ENCODE peak calls at places on chromosomes 2 and 18, in eight cellular contexts. R is neural progenitor cell, T is hepatocyte, F is HCT116, I is SK-N-SH, C is GM23248, J is GM23338, E is PC-3. D is an unnamed sample.
A peak's percentile ranks its signal among the peaks of the same experiment; 100 is the strongest.

GRCh38 chr2:127426501-127427354 is 8.5 kb downstream of the PROC start:
- DNase-seq in R (no peak), T (no peak), F (no peak), I (no peak), C (no peak), J (no peak), E (no peak), D (no peak)

GRCh38 chr2:207694811-207695281 is 16.6 kb upstream of the CCNYL1 start:
- DNase-seq in R (no peak), T (no peak), F (no peak), I (no peak), C (peak; percentile 59), J (no peak), E (peak; percentile 78), D (no peak)

GRCh38 chr2:1769703-1770422 is 25.5 kb upstream of the PXDN start:
- DNase-seq in R (peak; percentile 88), T (peak; percentile 92), F (peak; percentile 71), I (peak; percentile 93), C (peak; percentile 57), J (peak; percentile 97), E (peak; percentile 91), D (peak; percentile 61)

GRCh38 chr2:239830718-239831271 is 194.3 kb downstream of the NDUFA10 start:
- DNase-seq in R (no peak), T (no peak), F (no peak), I (peak; percentile 15), C (no peak), J (no peak), E (no peak), D (no peak)

GRCh38 chr18:37663446-37663845 is 97.8 kb upstream of the CELF4 start:
- DNase-seq in R (no peak), T (no peak), F (no peak), I (no peak), C (no peak), J (no peak), E (no peak), D (no peak)

GRCh38 chr2:69298261-69298660 is 88.8 kb downstream of the GFPT1 start:
- DNase-seq in R (no peak), T (no peak), F (no peak), I (no peak), C (peak; percentile 98), J (no peak), E (peak; percentile 93), D (no peak)

GRCh38 chr18:30675493-30675892 is 367.0 kb downstream of the DSC3 start:
- DNase-seq in R (no peak), T (no peak), F (no peak), I (no peak), C (no peak), J (no peak), E (no peak), D (no peak)

GRCh38 chr2:240881913-240882312 is 13.3 kb downstream of the AGXT start:
- DNase-seq in R (no peak), T (no peak), F (no peak), I (no peak), C (no peak), J (no peak), E (no peak), D (no peak)

GRCh38 chr2:70094171-70094977 is 7.1 kb downstream of the PCBP1 start:
- DNase-seq in R (no peak), T (no peak), F (no peak), I (no peak), C (no peak), J (no peak), E (no peak), D (peak; percentile 49)

GRCh38 chr2:164599954-164600589 is 21.2 kb downstream of the GRB14 start:
- DNase-seq in R (peak; percentile 84), T (peak; percentile 81), F (peak; percentile 79), I (peak; percentile 55), C (peak; percentile 90), J (peak; percentile 91), E (peak; percentile 78), D (peak; percentile 62)

GRCh38 chr2:85012855-85013254 is 41.9 kb downstream of the KCMF1 start:
- DNase-seq in R (no peak), T (no peak), F (no peak), I (no peak), C (peak; percentile 37), J (no peak), E (no peak), D (no peak)

GRCh38 chr2:145186303-145186702 is 666.4 kb upstream of the ZEB2 start:
- DNase-seq in R (peak; percentile 20), T (no peak), F (no peak), I (no peak), C (peak; percentile 40), J (peak; percentile 76), E (no peak), D (peak; percentile 45)

GRCh38 chr2:145184741-145185671 is 665.1 kb upstream of the ZEB2 start:
- DNase-seq in R (peak; percentile 12), T (no peak), F (no peak), I (no peak), C (peak; percentile 75), J (no peak), E (no peak), D (no peak)

GRCh38 chr2:145185696-145186095 is 665.8 kb upstream of the ZEB2 start:
- DNase-seq in R (no peak), T (no peak), F (no peak), I (no peak), C (peak; percentile 55), J (no peak), E (peak; percentile 12), D (no peak)

GRCh38 chr2:145194671-145195070 is 674.8 kb upstream of the ZEB2 start:
- DNase-seq in R (no peak), T (no peak), F (no peak), I (no peak), C (no peak), J (peak; percentile 27), E (no peak), D (no peak)

DNA sequence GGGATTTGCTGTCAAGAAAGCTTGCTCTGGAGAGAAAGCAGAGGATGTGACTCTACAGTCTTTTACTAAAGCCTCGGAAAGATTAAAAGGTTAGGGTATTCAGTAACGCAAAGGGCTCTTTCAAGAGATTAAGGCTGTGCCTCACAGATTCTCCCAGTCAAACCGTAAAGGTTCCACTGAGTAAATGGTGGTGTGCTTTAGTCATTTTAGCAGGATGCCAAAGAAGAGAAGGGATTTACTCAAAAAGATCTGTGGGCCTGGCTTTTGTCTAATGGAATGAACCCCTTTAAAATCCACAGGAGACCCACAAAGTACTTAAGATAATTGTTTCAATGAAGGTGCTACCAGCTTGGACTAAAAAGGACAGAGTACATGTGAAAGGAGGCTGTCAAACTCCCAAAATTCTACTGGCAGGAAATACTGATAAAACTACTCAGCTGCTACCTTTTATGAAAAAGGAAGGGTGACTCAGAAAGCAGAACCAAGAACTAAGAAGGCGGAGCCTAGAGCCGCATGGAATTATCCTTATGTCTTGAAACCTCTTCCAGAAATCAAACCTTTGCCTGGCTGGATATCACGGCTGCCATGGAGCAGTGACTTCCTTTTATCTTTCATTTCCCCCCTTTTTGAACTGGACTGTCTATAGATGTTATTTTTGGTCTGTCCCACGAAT is 670.2 kb upstream of the ZEB2 start:
- DNase-seq in R (peak; percentile 78), T (no peak), F (no peak), I (no peak), C (peak; percentile 7), J (no peak), E (peak; percentile 47), D (peak; percentile 17)
- TF ChIP-seq EZH2phosphoT487 in R (peak; percentile 90), T (no peak), F (no peak), I (no peak), C (no peak), J (no peak), E (no peak), D (no peak)

DNA sequence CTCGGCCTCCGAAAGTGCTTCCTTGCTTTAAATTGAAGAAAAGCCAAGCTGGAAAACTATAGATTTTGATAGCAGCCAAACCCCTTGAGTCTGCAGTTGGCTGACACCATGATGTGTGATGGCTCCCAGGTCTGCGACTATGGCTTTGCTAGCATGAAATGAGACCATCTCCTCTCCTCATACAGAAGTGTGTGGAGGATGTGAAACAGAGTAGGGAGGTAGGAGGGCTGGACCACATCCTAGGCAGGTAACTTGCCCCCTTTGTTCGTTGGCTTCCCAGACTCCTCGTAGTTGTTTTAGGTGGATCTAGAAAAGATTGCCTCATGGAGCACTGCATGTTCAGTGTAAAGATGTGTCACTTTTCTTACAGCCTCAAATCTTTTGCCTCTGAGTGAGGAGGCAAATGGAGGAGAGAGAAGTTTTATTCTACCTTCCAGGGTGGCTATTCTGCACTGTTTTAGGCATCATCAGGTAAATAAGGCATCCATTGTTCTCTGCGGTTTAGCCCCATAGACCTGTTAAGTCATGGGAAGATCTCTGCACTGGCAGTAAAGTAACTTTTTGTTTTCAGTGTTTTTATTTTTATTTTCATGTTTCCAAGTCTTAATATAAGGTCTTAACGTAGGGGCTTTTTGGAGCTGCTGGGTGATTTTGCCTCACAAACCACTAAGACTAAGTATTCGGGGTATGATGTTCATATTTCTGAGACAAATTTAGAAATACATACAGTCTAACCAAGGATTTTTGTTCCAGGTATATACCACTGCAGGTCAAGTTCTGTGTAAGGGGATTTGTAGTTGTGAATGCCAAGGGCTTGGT is 40.1 kb downstream of the MGAT5 start:
- DNase-seq in R (no peak), T (no peak), F (no peak), I (no peak), C (no peak), J (no peak), E (no peak), D (no peak)
- H3K27ac ChIP-seq in R (no peak overlapping the region), T (no peak overlapping the region), F (no peak overlapping the region), I (no peak overlapping the region), C (no peak overlapping the region), J (no peak overlapping the region), E (no peak overlapping the region), D (peak overlapping the region; percentile 65)

GRCh38 chr2:217923007-217923686 is 79.6 kb downstream of the TNS1 start:
- DNase-seq in R (no peak), T (no peak), F (no peak), I (no peak), C (no peak), J (no peak), E (no peak), D (no peak)
- H3K4me1 ChIP-seq in R (peaks cover 18% of the 10 kb centered on the region), T (peaks cover 69% of the 10 kb centered on the region), F (no peaks in the 10 kb centered on the region), I (peaks cover 70% of the 10 kb centered on the region), C (peaks cover 57% of the 10 kb centered on the region), J (peaks cover 39% of the 10 kb centered on the region), E (no peaks in the 10 kb centered on the region), D (no peaks in the 10 kb centered on the region)

GRCh38 chr18:26772691-26773090 is 92.8 kb downstream of the AQP4 start:
- DNase-seq in R (no peak), T (no peak), F (no peak), I (peak; percentile 39), C (no peak), J (no peak), E (no peak), D (no peak)

GRCh38 chr18:26777316-26778053 is 88.0 kb downstream of the AQP4 start:
- DNase-seq in R (peak; percentile 28), T (peak; percentile 19), F (no peak), I (no peak), C (no peak), J (peak; percentile 75), E (peak; percentile 14), D (no peak)

GRCh38 chr18:26768388-26768787 is 97.1 kb downstream of the AQP4 start:
- DNase-seq in R (peak; percentile 22), T (no peak), F (no peak), I (no peak), C (no peak), J (no peak), E (no peak), D (no peak)

DNA sequence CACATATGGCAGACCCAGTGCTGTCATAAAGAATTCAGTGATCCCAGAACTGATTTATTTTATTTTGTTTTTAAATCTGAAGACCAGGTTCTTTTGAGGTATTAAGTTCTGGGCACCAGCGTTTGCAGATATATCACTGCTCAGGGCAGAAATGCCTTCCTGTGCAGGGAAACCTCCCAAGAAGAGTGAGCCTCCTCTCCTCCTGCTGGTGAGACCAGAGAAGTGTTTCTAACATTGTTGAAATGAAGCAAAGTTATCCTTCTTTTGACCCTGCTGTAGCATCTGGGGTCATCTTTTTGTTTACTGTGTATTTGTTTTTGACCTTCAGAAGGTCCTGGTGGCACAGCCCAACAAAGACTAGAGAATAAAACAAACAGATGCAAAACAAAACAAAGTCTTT is 94.0 kb downstream of the AQP4 start:
- DNase-seq in R (peak; percentile 47), T (peak; percentile 45), F (no peak), I (no peak), C (peak; percentile 44), J (peak; percentile 73), E (peak; percentile 34), D (no peak)
- TF ChIP-seq EZH2phosphoT487 in R (no peak), T (no peak), F (no peak), I (no peak), C (no peak), J (no peak), E (no peak), D (no peak)